ENCODE peak calls at places on chromosomes 13 and 19, in ten cellular contexts. Q, D, E, F, W, U, O, H, N and T are unnamed samples.

GRCh38 chr19:41774515-41774980 is 19.2 kb downstream of the CEACAM6 start:
- DNase-seq in Q (no peak), D (no peak), E (peak), F (no peak), W (no peak), U (peak), O (no peak), H (no peak), N (no peak), T (no peak)

GRCh38 chr13:89832827-89833226 is 1514.7 kb upstream of the MIR17HG start:
- DNase-seq in Q (no peak), D (no peak), E (no peak), F (no peak), W (no peak), U (no peak), O (no peak), H (no peak), N (no peak), T (no peak)

GRCh38 chr19:3444695-3445234 is 35.6 kb downstream of the SMIM24 start:
- DNase-seq in Q (no peak), D (no peak), E (no peak), F (no peak), W (no peak), U (no peak), O (no peak), H (no peak), N (no peak), T (no peak)

GRCh38 chr19:3840804-3841203 is 28.0 kb downstream of the ZFR2 start:
- DNase-seq in Q (no peak), D (no peak), E (no peak), F (no peak), W (no peak), U (no peak), O (no peak), H (no peak), N (no peak), T (no peak)

GRCh38 chr13:43159007-43159406 is 135.6 kb downstream of the DNAJC15 start:
- DNase-seq in Q (no peak), D (no peak), E (no peak), F (no peak), W (no peak), U (no peak), O (no peak), H (no peak), N (no peak), T (no peak)

GRCh38 chr19:15010497-15011255 is 31.0 kb upstream of the SLC1A6 start:
- DNase-seq in Q (no peak), D (no peak), E (no peak), F (no peak), W (no peak), U (no peak), O (no peak), H (no peak), N (peak), T (no peak)

GRCh38 chr13:64925284-64925683 is 2304.9 kb downstream of the PCDH9 start:
- DNase-seq in Q (no peak), D (no peak), E (no peak), F (no peak), W (no peak), U (no peak), O (no peak), H (no peak), N (peak), T (no peak)

GRCh38 chr13:47661076-47661475 is 340.0 kb downstream of the SUCLA2 start:
- DNase-seq in Q (no peak), D (peak), E (no peak), F (no peak), W (no peak), U (no peak), O (no peak), H (no peak), N (no peak), T (no peak)

GRCh38 chr13:25252229-25252628 is 35.1 kb downstream of the MTMR6 start:
- DNase-seq in Q (no peak), D (no peak), E (no peak), F (no peak), W (no peak), U (no peak), O (no peak), H (no peak), N (no peak), T (no peak)

GRCh38 chr13:62643007-62643483 is 1227.4 kb upstream of the PCDH20 start:
- DNase-seq in Q (no peak), D (no peak), E (peak), F (no peak), W (peak), U (no peak), O (no peak), H (no peak), N (no peak), T (no peak)

GRCh38 chr13:67230243-67230773 is at the start of gene PCDH9:
- DNase-seq in Q (peak), D (peak), E (peak), F (peak), W (peak), U (peak), O (peak), H (peak), N (peak), T (peak)

GRCh38 chr19:9323557-9323918 is 441 bp upstream of the ZNF559 start:
- DNase-seq in Q (peak), D (peak), E (peak), F (no peak), W (peak), U (peak), O (peak), H (peak), N (no peak), T (no peak)

GRCh38 chr19:29337029-29337428 is 124.1 kb upstream of the UQCRFS1 start:
- DNase-seq in Q (no peak), D (no peak), E (no peak), F (no peak), W (no peak), U (no peak), O (no peak), H (no peak), N (no peak), T (no peak)

GRCh38 chr13:27228131-27228530 is 23.2 kb upstream of the RPL21 start:
- DNase-seq in Q (no peak), D (no peak), E (no peak), F (no peak), W (no peak), U (no peak), O (no peak), H (no peak), N (no peak), T (no peak)

GRCh38 chr13:86585826-86586225 is 786.6 kb upstream of the SLITRK6 start:
- DNase-seq in Q (peak), D (no peak), E (no peak), F (no peak), W (no peak), U (no peak), O (peak), H (no peak), N (no peak), T (no peak)

GRCh38 chr19:1259873-1260748 is 9.0 kb upstream of the CIRBP start:
- DNase-seq in Q (no peak), D (no peak), E (no peak), F (peak), W (no peak), U (no peak), O (no peak), H (no peak), N (peak), T (peak)

GRCh38 chr19:610801-611505 is 21.3 kb downstream of the HCN2 start:
- DNase-seq in Q (peak), D (no peak), E (no peak), F (no peak), W (no peak), U (no peak), O (peak), H (peak), N (peak), T (no peak)

GRCh38 chr19:45250832-45251451 is at the start of gene MARK4:
- DNase-seq in Q (peak), D (no peak), E (peak), F (peak), W (no peak), U (peak), O (peak), H (peak), N (peak), T (peak)

GRCh38 chr19:58054792-58055482 is 4.1 kb upstream of the ZNF135 start:
- DNase-seq in Q (no peak), D (no peak), E (no peak), F (no peak), W (no peak), U (no peak), O (peak), H (no peak), N (no peak), T (no peak)

GRCh38 chr13:112953591-112954487 is 15.2 kb upstream of the MCF2L start:
- DNase-seq in Q (no peak), D (no peak), E (no peak), F (no peak), W (no peak), U (no peak), O (no peak), H (no peak), N (no peak), T (no peak)

GRCh38 chr13:39767791-39768564 is 112.5 kb downstream of the COG6 start:
- DNase-seq in Q (no peak), D (no peak), E (no peak), F (no peak), W (no peak), U (no peak), O (no peak), H (no peak), N (no peak), T (no peak)

GRCh38 chr13:114118763-114119123 is 13.7 kb downstream of the RASA3 start:
- DNase-seq in Q (no peak), D (no peak), E (peak), F (no peak), W (no peak), U (peak), O (no peak), H (peak), N (no peak), T (no peak)

GRCh38 chr19:1987197-1988187 is 28.0 kb downstream of the BTBD2 start:
- DNase-seq in Q (no peak), D (no peak), E (no peak), F (no peak), W (no peak), U (no peak), O (no peak), H (no peak), N (no peak), T (no peak)

GRCh38 chr13:24087611-24088235 is 72.8 kb upstream of the SPATA13 start:
- DNase-seq in Q (no peak), D (no peak), E (peak), F (no peak), W (no peak), U (no peak), O (no peak), H (no peak), N (no peak), T (no peak)

GRCh38 chr13:39894586-39894985 is 239.1 kb downstream of the COG6 start:
- DNase-seq in Q (no peak), D (no peak), E (no peak), F (no peak), W (no peak), U (no peak), O (no peak), H (no peak), N (no peak), T (no peak)

GRCh38 chr19:44675516-44675915 is 4.2 kb downstream of the CEACAM19 start:
- DNase-seq in Q (no peak), D (no peak), E (no peak), F (no peak), W (no peak), U (no peak), O (no peak), H (no peak), N (no peak), T (no peak)

GRCh38 chr19:41707502-41707812 is 969 bp upstream of the CEACAM5 start:
- DNase-seq in Q (no peak), D (no peak), E (peak), F (no peak), W (no peak), U (peak), O (no peak), H (no peak), N (no peak), T (no peak)

GRCh38 chr13:89937420-89937819 is 1410.1 kb upstream of the MIR17HG start:
- DNase-seq in Q (no peak), D (no peak), E (no peak), F (no peak), W (no peak), U (no peak), O (no peak), H (no peak), N (no peak), T (no peak)

GRCh38 chr13:106357198-106357597 is 178.3 kb downstream of the EFNB2 start:
- DNase-seq in Q (no peak), D (no peak), E (no peak), F (no peak), W (no peak), U (no peak), O (no peak), H (no peak), N (no peak), T (no peak)

GRCh38 chr13:24348797-24349515 is 39.6 kb downstream of the C1QTNF9 start:
- DNase-seq in Q (no peak), D (no peak), E (peak), F (no peak), W (no peak), U (no peak), O (no peak), H (no peak), N (no peak), T (no peak)

GRCh38 chr19:38233740-38234251 is 9.8 kb upstream of the DPF1 start:
- DNase-seq in Q (peak), D (no peak), E (peak), F (peak), W (no peak), U (peak), O (peak), H (peak), N (peak), T (peak)

GRCh38 chr19:51660975-51661600 is 14.5 kb upstream of the SIGLEC14 start:
- DNase-seq in Q (peak), D (peak), E (peak), F (peak), W (peak), U (peak), O (peak), H (peak), N (peak), T (peak)

GRCh38 chr19:47226426-47227346 is 4.3 kb downstream of the BBC3 start:
- DNase-seq in Q (peak), D (no peak), E (peak), F (peak), W (peak), U (peak), O (peak), H (peak), N (no peak), T (peak)

GRCh38 chr19:29277107-29277506 is 64.2 kb upstream of the UQCRFS1 start:
- DNase-seq in Q (no peak), D (no peak), E (peak), F (no peak), W (peak), U (no peak), O (no peak), H (no peak), N (peak), T (peak)

GRCh38 chr13:36345438-36346221 is 564 bp downstream of the SPART start:
- DNase-seq in Q (peak), D (peak), E (no peak), F (peak), W (no peak), U (peak), O (peak), H (no peak), N (peak), T (peak)

DNA sequence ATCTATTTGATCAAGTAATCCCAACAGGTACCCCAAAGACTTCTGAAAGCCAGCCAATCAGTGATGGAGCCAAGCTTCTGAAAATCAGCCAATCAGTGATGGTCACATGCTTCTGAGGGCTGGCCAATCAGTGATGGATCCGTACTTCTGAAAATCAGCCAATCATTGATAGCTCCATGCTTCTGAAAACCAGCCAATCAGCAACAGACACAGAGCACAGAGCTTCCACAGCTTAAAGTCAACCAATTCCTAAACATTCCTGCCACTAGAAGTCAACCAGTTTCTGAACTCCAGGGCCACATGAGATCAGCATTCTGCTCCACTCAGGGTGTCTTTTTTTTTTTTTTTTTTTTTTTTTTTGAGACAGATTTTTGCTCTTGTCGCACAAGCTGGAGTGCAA is 8.2 kb upstream of the HSD17B14 start:
- DNase-seq in Q (no peak), D (no peak), E (no peak), F (no peak), W (no peak), U (peak), O (no peak), H (peak), N (no peak), T (no peak)
- TF ChIP-seq CTCF in Q (no peak), D (peak), E (no peak), F (no peak), W (no peak), U (no peak), O (no peak), H (peak), N (no peak), T (no peak)

DNA sequence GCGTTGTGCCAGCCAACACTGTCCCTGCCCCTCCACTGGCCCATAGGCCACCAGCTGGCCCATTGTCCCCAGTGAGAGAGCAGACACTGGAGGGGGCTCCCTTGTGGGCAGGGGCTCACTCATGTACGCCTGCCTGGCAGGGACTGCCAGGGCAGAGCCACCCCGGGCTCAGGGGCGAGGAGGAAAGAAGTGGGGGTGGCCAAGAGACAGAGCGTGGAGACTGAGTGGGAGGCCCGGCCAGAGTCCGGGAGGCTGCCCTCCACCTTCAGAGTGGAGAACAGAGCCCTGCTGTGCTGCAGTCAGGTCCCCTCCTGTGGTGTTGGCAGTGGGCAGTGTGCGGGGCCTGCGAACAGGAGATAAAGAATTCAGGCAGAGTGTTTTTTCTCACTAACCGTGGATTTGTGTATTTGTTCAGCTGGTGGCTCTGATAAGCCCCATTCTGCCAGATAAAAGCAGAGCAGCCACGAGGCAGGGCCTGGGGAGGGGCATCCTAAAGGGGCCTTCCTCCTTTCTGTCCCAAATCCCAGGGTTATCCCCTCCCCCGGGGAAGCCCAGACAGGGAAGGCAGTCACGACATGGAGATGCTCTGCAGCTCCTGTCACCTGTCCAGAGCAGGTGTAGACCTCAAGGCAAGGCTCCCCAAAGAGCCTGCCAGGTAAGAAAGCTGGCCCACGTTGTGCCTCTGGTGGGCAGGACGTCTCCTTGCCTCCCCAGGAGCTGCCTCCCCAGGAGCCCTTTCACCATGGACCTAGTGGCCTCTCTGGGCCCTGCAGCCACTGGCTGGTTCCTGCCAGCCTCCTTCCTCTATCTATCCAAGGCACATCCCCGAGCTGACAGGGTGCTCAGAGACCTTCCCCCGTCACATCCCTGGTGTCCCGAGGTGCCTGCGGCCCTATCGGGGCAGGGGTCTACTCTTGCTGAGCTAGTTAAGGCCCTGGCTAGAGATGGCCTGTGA is 33.0 kb downstream of the LYL1 start:
- DNase-seq in Q (no peak), D (no peak), E (no peak), F (no peak), W (no peak), U (no peak), O (no peak), H (peak), N (no peak), T (no peak)
- TF ChIP-seq CTCF in Q (no peak), D (no peak), E (no peak), F (no peak), W (no peak), U (no peak), O (peak), H (no peak), N (no peak), T (no peak)

DNA sequence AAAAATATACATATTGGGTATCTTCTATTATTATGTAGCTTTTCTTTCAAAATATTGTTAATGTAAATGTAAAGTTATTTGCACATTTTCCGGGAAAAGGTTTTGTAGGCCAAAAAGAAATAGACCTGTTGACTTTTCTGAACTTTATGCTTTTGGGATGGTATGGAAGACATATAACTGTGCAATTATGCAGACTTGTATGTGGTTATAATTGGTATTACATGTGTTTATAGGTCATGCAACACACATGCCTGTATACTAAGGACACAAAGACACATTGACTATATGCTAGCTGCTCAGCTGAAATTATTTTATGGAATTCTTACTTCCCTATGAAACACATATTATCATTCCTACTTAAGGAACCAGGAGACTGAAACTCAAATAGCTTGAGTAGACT is 2.3 kb upstream of the NBEA start:
- DNase-seq in Q (no peak), D (no peak), E (no peak), F (no peak), W (no peak), U (no peak), O (no peak), H (no peak), N (no peak), T (no peak)
- TF ChIP-seq CTCF in Q (no peak), D (no peak), E (no peak), F (no peak), W (no peak), U (no peak), O (no peak), H (no peak), N (no peak), T (no peak)

DNA sequence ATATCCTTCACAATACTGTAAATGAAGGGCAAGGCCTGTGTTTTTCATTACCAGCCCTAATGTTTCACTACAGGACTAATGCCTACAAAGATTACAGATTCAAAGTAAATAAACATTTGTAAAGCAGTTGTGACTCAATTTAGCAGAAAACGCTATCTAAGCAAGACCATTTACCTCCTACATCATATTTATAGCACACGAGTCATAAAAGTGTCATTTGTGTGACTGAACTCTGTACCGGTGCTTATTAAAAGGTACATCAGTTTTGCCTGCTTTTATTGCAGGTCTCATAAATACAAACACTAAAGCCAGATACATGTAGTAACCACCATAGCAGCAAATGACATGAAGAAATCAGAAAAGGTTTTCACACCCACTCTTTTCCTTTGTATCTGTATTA is 61.5 kb upstream of the SLC15A1 start:
- DNase-seq in Q (no peak), D (no peak), E (no peak), F (no peak), W (no peak), U (no peak), O (no peak), H (no peak), N (no peak), T (no peak)
- TF ChIP-seq CTCF in Q (no peak), D (no peak), E (no peak), F (no peak), W (no peak), U (no peak), O (no peak), H (no peak), N (no peak), T (no peak)